ENCODE peak calls at places on chromosomes 4 and X, in nine cellular contexts. C, T, U, D, R, J, X, B and K are unnamed samples.

GRCh38 chr4:74433043-74433442 is 11.9 kb upstream of the AREG start:
- DNase-seq in X (no peak), U (no peak), J (no peak), T (no peak), C (no peak), R (no peak), D (no peak), B (no peak), K (no peak)

GRCh38 chrX:136209751-136210150 is 41.4 kb downstream of the MAP7D3 start:
- DNase-seq in U (no peak), D (no peak), J (no peak), T (no peak), X (no peak), R (no peak), C (no peak), B (no peak), K (no peak)

GRCh38 chrX:52422884-52423283 is 54.1 kb downstream of the XAGE2 start:
- DNase-seq in R (no peak), U (no peak), J (peak; percentile 75), B (no peak), T (no peak), X (no peak), C (no peak), D (no peak), K (no peak)

GRCh38 chrX:120755066-120755846 is 120.4 kb downstream of the CT47B1 start:
- DNase-seq in C (peak; percentile 39), X (no peak), J (no peak), U (peak; percentile 86), B (no peak), R (no peak), D (no peak), T (no peak), K (no peak)

GRCh38 chr4:165560941-165561340 is 182.1 kb downstream of the CPE start:
- DNase-seq in D (no peak), B (no peak), R (no peak), C (no peak), U (no peak), X (no peak), J (no peak), T (no peak), K (no peak)

GRCh38 chr4:154164931-154165839 is 326.4 kb downstream of the DCHS2 start:
- DNase-seq in R (no peak), C (peak; percentile 16), D (no peak), U (no peak), T (no peak), X (no peak), B (no peak), J (peak; percentile 93), K (no peak)

GRCh38 chr4:76905521-76905920 is 7.6 kb upstream of the SOWAHB start:
- DNase-seq in X (no peak), C (no peak), B (no peak), J (peak; percentile 14), T (no peak), R (no peak), U (no peak), D (no peak), K (no peak)

GRCh38 chr4:1623821-1624518 is 60.1 kb downstream of the FAM53A start:
- DNase-seq in B (no peak), D (no peak), R (no peak), U (no peak), C (no peak), T (no peak), J (no peak), X (no peak), K (no peak)

GRCh38 chr4:10018818-10019438 is 2.4 kb downstream of the SLC2A9 start:
- DNase-seq in T (peak; percentile 89), J (peak; percentile 93), B (peak; percentile 91), X (peak; percentile 82), C (peak; percentile 95), D (peak; percentile 94), R (peak; percentile 90), U (peak; percentile 98), K (peak; percentile 92)

GRCh38 chr4:183468210-183469095 is 24.0 kb downstream of the CDKN2AIP start:
- DNase-seq in B (no peak), R (no peak), J (peak; percentile 34), T (no peak), D (no peak), C (peak; percentile 23), X (no peak), U (no peak), K (no peak)

GRCh38 chr4:107665001-107665400 is 55.0 kb downstream of the PAPSS1 start:
- DNase-seq in C (no peak), U (no peak), T (no peak), J (no peak), X (no peak), R (no peak), B (no peak), D (no peak), K (no peak)

GRCh38 chr4:16686195-16686594 is 212.2 kb downstream of the LDB2 start:
- DNase-seq in U (no peak), T (no peak), D (no peak), C (no peak), B (no peak), X (no peak), J (peak; percentile 90), R (no peak), K (no peak)

GRCh38 chr4:42671431-42672194 is 14.7 kb upstream of the ATP8A1 start:
- DNase-seq in D (no peak), J (no peak), T (no peak), U (peak; percentile 70), C (no peak), R (peak; percentile 67), X (no peak), B (no peak), K (peak; percentile 47)

GRCh38 chrX:56745019-56745418 is 16.0 kb downstream of the NBDY start:
- DNase-seq in B (no peak), R (no peak), C (no peak), D (no peak), J (peak; percentile 78), X (no peak), T (no peak), U (no peak), K (no peak)

GRCh38 chr4:5460106-5460801 is 248.1 kb downstream of the EVC2 start:
- DNase-seq in C (peak; percentile 43), D (peak; percentile 66), U (no peak), J (peak; percentile 18), X (no peak), T (no peak), B (no peak), R (no peak), K (peak; percentile 7)

GRCh38 chrX:129983575-129984131 is 1.2 kb downstream of the BCORL1 start:
- DNase-seq in T (no peak), D (peak; percentile 60), R (no peak), U (no peak), J (no peak), C (no peak), B (peak; percentile 1), X (no peak), K (peak; percentile 30)

GRCh38 chrX:81195712-81196111 is 6.0 kb downstream of the HMGN5 start:
- DNase-seq in T (peak; percentile 43), X (no peak), C (peak; percentile 61), B (peak; percentile 9), D (no peak), R (peak; percentile 24), J (peak; percentile 63), U (peak; percentile 85), K (peak; percentile 37)

DNA sequence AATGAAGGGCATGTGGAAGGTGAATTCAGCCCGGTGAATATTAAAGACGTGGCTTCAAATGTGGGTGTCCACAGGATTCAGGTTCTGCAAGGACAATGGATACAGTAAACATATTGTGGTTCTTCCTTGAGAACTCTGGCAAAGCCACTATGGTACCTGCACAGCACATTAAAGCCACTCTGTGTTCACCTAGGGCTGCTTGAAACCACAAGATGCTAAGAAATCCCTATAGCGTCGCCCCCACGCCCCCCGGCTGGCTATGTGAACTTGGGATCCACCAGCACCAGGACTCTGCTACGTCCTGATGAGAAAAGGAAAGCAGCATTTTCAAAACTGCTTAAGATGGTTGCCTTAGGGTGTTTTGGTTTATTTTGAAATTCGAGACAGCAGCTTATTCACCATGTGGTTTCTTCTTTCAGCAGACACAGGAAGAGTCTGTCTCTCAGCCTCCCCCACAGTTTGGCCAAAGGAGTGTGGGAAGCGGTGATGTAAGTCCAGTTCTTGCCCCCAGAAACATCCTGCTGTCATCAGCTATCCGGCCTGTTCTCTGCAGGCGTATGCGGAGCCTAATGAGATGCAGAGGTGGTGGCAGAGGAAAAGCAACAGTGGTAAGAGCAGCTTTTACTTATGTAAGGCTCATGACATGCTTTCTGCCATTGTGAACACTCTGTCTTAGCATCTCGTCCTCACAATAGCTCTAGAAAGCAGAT is 111.5 kb downstream of the AFAP1 start:
- DNase-seq in B (peak; percentile 30), T (peak; percentile 45), X (no peak), U (peak; percentile 86), J (peak; percentile 99), D (no peak), R (peak; percentile 68), C (peak; percentile 81), K (no peak)
- H3K27ac ChIP-seq in B (no peak overlapping the region), T (peak overlapping the region; percentile 75), X (peak overlapping the region; percentile 55), U (peak overlapping the region; percentile 60), J (peak overlapping the region; percentile 83), D (no peak overlapping the region), R (peak overlapping the region; percentile 45), C (peak overlapping the region; percentile 87), K (peak overlapping the region; percentile 53)

DNA sequence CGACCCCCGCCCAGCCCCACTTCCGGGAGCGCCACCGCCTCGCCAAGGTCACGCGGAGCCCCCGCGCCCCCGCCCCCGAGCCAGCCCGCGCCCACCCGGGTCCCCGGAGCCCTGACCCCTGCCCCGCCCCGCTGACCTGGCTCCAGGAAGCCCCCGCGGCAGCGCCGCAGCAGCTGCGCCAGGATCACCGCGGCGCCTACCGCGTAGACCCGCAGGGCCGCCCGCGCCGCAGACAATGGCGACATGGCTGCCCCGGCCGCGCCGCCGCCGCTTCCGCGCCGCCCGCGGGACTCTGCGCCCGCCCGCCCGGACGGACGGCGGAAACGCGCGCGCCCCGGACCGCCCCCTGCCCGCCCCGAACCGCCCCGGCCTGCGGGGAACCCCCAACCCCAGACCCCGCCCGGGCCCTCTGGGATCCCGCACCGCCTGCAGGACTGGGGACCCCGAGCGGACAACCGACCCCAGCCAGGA is at the start of the genes DHRSX and ZBED1:
- DNase-seq in X (no peak), C (peak; percentile 75), R (peak; percentile 40), B (no peak), J (peak; percentile 12), D (peak; percentile 84), U (peak; percentile 65), T (peak; percentile 25), K (peak; percentile 36)
- H3K27ac ChIP-seq in X (peak within 1 kb of the TSS; percentile 87), C (peak within 1 kb of the TSS; percentile 98), R (peak within 1 kb of the TSS; percentile 49), B (peak within 1 kb of the TSS; percentile 69), J (peak within 1 kb of the TSS; percentile 84), D (peak within 1 kb of the TSS; percentile 78), U (peak within 1 kb of the TSS; percentile 87), T (peak within 1 kb of the TSS; percentile 57), K (peak within 1 kb of the TSS; percentile 77)

GRCh38 chrX:19753368-19753767 is 134.0 kb downstream of the SH3KBP1 start:
- DNase-seq in U (no peak), C (no peak), R (no peak), J (no peak), B (no peak), X (no peak), T (no peak), D (no peak), K (no peak)
- H3K27ac ChIP-seq in U (no peak overlapping the region), C (no peak overlapping the region), R (no peak overlapping the region), J (no peak overlapping the region), B (no peak overlapping the region), X (no peak overlapping the region), T (peak overlapping the region; percentile 3), D (no peak overlapping the region), K (peak overlapping the region; percentile 14)

GRCh38 chr4:36613999-36614398 is 332.6 kb downstream of the DTHD1 start:
- DNase-seq in X (no peak), C (no peak), T (no peak), R (no peak), J (no peak), U (no peak), D (no peak), B (no peak), K (no peak)

GRCh38 chr4:36610628-36611027 is 329.2 kb downstream of the DTHD1 start:
- DNase-seq in R (no peak), X (no peak), U (no peak), C (no peak), B (no peak), J (no peak), D (no peak), T (no peak), K (no peak)

GRCh38 chr4:36609631-36610030 is 328.2 kb downstream of the DTHD1 start:
- DNase-seq in B (no peak), D (no peak), J (no peak), X (no peak), R (no peak), U (no peak), C (no peak), T (no peak), K (no peak)
- H3K27ac ChIP-seq in B (no peak overlapping the region), D (no peak overlapping the region), J (no peak overlapping the region), X (no peak overlapping the region), R (no peak overlapping the region), U (no peak overlapping the region), C (no peak overlapping the region), T (no peak overlapping the region), K (no peak overlapping the region)